ENCODE peak calls at places on chromosome 21, in six cellular contexts. N is A549; L is CD8-positive, alpha-beta memory T cell; T is neural progenitor cell; J is stomach; K is cardiac muscle cell. S is an unnamed sample. For H3K9me3, the result is how much of the 10 kb centered on the place peaks cover.

GRCh38 chr21:43917515-43918384 is 52.7 kb downstream of the AGPAT3 start:
- DNase-seq in K (no peak), N (no peak), L (no peak), T (no peak), J (peak), S (no peak)

GRCh38 chr21:35352066-35352770 is 303.1 kb upstream of the RUNX1 start:
- DNase-seq in N (no peak), J (no peak), K (peak), L (no peak), T (no peak), S (no peak)

GRCh38 chr21:16082038-16082816 is 352.4 kb downstream of the USP25 start:
- DNase-seq in N (peak), J (no peak), T (peak), K (peak), L (no peak), S (no peak)

GRCh38 chr21:10539956-10540355 is 18.6 kb downstream of the TPTE start:
- DNase-seq in L (no peak), N (no peak), K (no peak), J (no peak), T (no peak), S (no peak)

GRCh38 chr21:15706686-15707085 is 23.1 kb upstream of the USP25 start:
- DNase-seq in N (peak), T (no peak), J (peak), K (peak), L (no peak), S (peak)

GRCh38 chr21:31536138-31536537 is 123.4 kb upstream of the SOD1 start:
- DNase-seq in T (no peak), K (no peak), J (no peak), N (no peak), L (no peak), S (no peak)

GRCh38 chr21:26148071-26148470 is 22.5 kb downstream of the APP start:
- DNase-seq in J (no peak), T (peak), N (peak), K (peak), L (peak), S (no peak)

GRCh38 chr21:37974081-37974480 is 57.8 kb upstream of the KCNJ6 start:
- DNase-seq in T (no peak), J (no peak), N (peak), K (no peak), L (no peak), S (no peak)

GRCh38 chr21:35329940-35330670 is 281.0 kb upstream of the RUNX1 start:
- DNase-seq in K (no peak), J (no peak), T (no peak), N (no peak), L (no peak), S (no peak)

GRCh38 chr21:35401476-35401875 is 352.4 kb upstream of the RUNX1 start:
- DNase-seq in N (no peak), L (no peak), T (no peak), J (no peak), K (no peak), S (no peak)

GRCh38 chr21:38277501-38278111 is 20.8 kb downstream of the KCNJ15 start:
- DNase-seq in J (no peak), T (no peak), K (peak), N (peak), L (no peak), S (no peak)

GRCh38 chr21:15003463-15004135 is 61.2 kb downstream of the NRIP1 start:
- DNase-seq in K (no peak), N (no peak), T (peak), L (no peak), J (no peak), S (no peak)

GRCh38 chr21:7952648-7953047 is 2568.7 kb upstream of the TPTE start:
- DNase-seq in T (no peak), J (no peak), L (no peak), N (no peak), K (no peak), S (no peak)
- H3K9me3 ChIP-seq in T (half or more), J (under half), L (half or more), N (under half), K (half or more), S (half or more)

GRCh38 chr21:42631142-42631541 is 22.3 kb upstream of the PDE9A start:
- DNase-seq in L (peak), N (no peak), T (no peak), J (no peak), K (no peak), S (no peak)

GRCh38 chr21:42632336-42632751 is 21.1 kb upstream of the PDE9A start:
- DNase-seq in T (no peak), J (no peak), K (no peak), L (no peak), N (no peak), S (no peak)

GRCh38 chr21:42627527-42628289 is 25.7 kb upstream of the PDE9A start:
- DNase-seq in N (no peak), J (no peak), L (no peak), T (no peak), K (no peak), S (no peak)

GRCh38 chr21:42630626-42631025 is 22.8 kb upstream of the PDE9A start:
- DNase-seq in T (no peak), J (no peak), N (no peak), L (no peak), K (no peak), S (no peak)

GRCh38 chr21:42629856-42630410 is 23.5 kb upstream of the PDE9A start:
- DNase-seq in J (no peak), L (no peak), K (no peak), N (no peak), T (no peak), S (no peak)
- H3K9me3 ChIP-seq in J (under half), L (under half), K (under half), N (under half), T (under half), S (under half)

GRCh38 chr21:17467392-17467791 is 45.5 kb upstream of the CXADR start:
- DNase-seq in K (peak), N (peak), J (no peak), L (no peak), T (no peak), S (no peak)

GRCh38 chr21:17463441-17463840 is 49.4 kb upstream of the CXADR start:
- DNase-seq in T (peak), L (no peak), J (no peak), N (peak), K (peak), S (no peak)

GRCh38 chr21:17467829-17468228 is 45.0 kb upstream of the CXADR start:
- DNase-seq in T (no peak), K (no peak), N (no peak), J (no peak), L (no peak), S (no peak)

GRCh38 chr21:17468698-17469097 is 44.1 kb upstream of the CXADR start:
- DNase-seq in L (no peak), T (no peak), K (no peak), N (no peak), J (no peak), S (no peak)

DNA sequence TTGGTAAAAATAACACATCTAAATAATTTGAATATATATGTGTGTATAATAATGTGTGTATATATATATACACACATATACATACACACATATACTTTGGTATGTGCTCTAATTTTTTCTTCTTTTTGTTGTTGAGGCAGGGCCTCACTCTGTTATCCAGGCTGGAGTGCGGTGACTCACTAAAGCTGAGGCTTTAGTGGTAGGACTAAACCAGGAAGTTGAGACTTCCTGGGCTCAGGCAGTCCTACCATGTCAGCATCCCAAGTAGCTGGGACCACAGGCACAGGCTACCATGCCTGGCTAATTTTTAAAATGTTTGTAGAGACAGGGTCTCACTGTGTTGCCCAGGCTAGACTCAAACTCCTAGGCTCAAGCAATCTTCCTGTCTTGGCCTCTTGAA is 46.7 kb upstream of the CXADR start:
- DNase-seq in N (peak), J (peak), L (no peak), K (peak), T (no peak), S (no peak)
- H3K9me3 ChIP-seq in N (under half), J (under half), L (under half), K (under half), T (under half), S (under half)

GRCh38 chr21:28419110-28419509 is 573.6 kb downstream of the LTN1 start:
- DNase-seq in T (no peak), N (no peak), K (peak), J (no peak), L (no peak), S (no peak)

GRCh38 chr21:28421716-28422480 is 570.8 kb downstream of the LTN1 start:
- DNase-seq in J (no peak), N (no peak), K (peak), T (no peak), L (no peak), S (no peak)

GRCh38 chr21:28423521-28423920 is 569.2 kb downstream of the LTN1 start:
- DNase-seq in T (no peak), N (no peak), L (no peak), J (no peak), K (no peak), S (no peak)

GRCh38 chr21:28419811-28420210 is 572.9 kb downstream of the LTN1 start:
- DNase-seq in T (no peak), N (no peak), J (no peak), K (no peak), L (no peak), S (no peak)
- H3K9me3 ChIP-seq in T (under half), N (under half), J (under half), K (under half), L (under half), S (under half)

GRCh38 chr21:45186709-45187108 is 101.0 kb downstream of the POFUT2 start:
- DNase-seq in L (no peak), J (no peak), T (no peak), N (no peak), K (no peak), S (no peak)
- H3K9me3 ChIP-seq in L (under half), J (under half), T (under half), N (under half), K (under half), S (under half)

GRCh38 chr21:36695283-36695634 is 3.7 kb upstream of the SIM2 start:
- DNase-seq in J (no peak), K (no peak), T (peak), N (no peak), L (no peak), S (no peak)

GRCh38 chr21:36693144-36694040 is 5.5 kb upstream of the SIM2 start:
- DNase-seq in J (no peak), K (no peak), L (no peak), T (peak), N (no peak), S (no peak)

GRCh38 chr21:36695671-36696389 is 3.1 kb upstream of the SIM2 start:
- DNase-seq in N (no peak), L (no peak), J (no peak), T (peak), K (no peak), S (no peak)

GRCh38 chr21:36694041-36694515 is 4.8 kb upstream of the SIM2 start:
- DNase-seq in L (no peak), N (no peak), K (no peak), J (no peak), T (peak), S (no peak)

DNA sequence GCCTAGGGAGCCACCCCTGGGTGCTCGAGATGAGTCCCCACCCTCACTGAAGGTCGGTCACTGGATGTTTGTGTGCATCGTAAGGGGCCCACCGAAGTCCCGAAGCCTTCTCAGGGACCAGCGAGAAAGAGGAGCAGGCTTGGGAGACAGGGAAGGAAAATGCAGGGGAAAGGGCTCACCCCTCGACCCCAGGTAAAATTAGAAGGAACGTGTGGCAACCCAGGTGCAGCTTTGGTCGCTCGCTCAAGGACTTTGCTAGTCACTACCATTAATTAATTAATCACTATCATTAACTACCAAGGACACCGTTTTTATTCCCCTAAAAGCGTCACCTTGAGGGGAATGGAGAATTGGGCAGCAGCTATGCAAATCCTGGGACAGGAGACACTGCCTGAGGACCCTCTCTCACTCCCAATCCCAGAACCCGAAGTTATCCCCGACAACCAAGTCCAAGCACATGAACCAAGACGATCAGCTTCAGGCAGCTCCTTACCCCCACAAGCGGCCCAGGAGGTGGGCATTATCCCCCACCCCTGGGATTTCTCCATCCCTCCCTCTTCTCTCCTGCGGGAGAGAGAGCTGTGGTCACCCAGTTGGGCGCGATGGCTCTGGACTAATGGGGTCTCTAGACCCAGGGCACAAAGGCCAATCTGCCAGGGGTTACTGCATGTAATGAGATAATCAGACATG is 4.2 kb upstream of the SIM2 start:
- DNase-seq in J (no peak), K (no peak), N (no peak), L (no peak), T (peak), S (no peak)
- H3K9me3 ChIP-seq in J (under half), K (under half), N (under half), L (under half), T (under half), S (under half)

DNA sequence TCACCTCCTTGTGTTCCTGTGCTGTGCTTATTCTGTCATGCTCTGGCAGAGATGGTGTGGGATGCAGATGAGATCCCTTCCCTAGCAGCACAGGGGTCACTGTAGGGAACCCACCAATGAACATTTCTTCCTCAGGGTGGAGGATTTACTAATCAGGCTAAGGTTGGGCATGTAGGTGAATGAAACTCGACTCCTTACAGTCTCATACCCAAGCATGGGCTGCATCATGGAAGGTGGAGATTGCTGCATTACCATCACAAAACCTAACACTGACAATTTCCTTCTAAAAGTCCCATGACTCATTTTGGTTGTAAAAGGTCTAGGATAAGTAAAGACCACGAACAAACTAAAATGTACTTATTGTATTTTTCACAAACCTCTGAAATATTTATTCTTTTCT is 399.9 kb downstream of the DSCAM start:
- DNase-seq in N (no peak), J (no peak), L (no peak), T (no peak), K (no peak), S (no peak)
- H3K9me3 ChIP-seq in N (under half), J (under half), L (under half), T (under half), K (under half), S (under half)

GRCh38 chr21:20024727-20025126 is 973.5 kb upstream of the NCAM2 start:
- DNase-seq in J (no peak), L (no peak), N (no peak), T (no peak), K (no peak), S (no peak)

GRCh38 chr21:20020032-20020431 is 978.2 kb upstream of the NCAM2 start:
- DNase-seq in K (no peak), L (no peak), J (no peak), T (no peak), N (no peak), S (no peak)

GRCh38 chr21:20026517-20026916 is 971.7 kb upstream of the NCAM2 start:
- DNase-seq in T (no peak), N (no peak), K (no peak), J (no peak), L (no peak), S (no peak)

DNA sequence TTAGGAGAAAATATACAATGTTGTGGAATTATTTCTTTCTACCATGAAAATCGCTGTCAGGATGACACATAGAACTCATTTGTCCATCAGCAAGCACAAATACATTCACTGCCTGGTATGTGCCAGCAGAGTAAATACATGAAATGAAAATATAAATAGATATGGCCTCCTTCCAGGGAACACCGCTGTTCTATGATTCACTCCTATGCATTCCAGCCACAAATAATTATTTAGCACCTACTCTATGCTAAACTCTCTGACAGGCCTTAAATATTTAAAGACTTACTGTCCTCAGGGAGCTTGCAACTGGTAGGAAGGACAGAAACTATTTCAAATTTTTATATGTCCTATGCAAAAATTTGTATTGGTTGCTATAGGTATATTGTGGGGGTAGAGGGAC is 975.0 kb upstream of the NCAM2 start:
- DNase-seq in K (no peak), N (no peak), J (no peak), T (no peak), L (no peak), S (no peak)
- H3K9me3 ChIP-seq in K (under half), N (under half), J (under half), T (under half), L (under half), S (under half)

DNA sequence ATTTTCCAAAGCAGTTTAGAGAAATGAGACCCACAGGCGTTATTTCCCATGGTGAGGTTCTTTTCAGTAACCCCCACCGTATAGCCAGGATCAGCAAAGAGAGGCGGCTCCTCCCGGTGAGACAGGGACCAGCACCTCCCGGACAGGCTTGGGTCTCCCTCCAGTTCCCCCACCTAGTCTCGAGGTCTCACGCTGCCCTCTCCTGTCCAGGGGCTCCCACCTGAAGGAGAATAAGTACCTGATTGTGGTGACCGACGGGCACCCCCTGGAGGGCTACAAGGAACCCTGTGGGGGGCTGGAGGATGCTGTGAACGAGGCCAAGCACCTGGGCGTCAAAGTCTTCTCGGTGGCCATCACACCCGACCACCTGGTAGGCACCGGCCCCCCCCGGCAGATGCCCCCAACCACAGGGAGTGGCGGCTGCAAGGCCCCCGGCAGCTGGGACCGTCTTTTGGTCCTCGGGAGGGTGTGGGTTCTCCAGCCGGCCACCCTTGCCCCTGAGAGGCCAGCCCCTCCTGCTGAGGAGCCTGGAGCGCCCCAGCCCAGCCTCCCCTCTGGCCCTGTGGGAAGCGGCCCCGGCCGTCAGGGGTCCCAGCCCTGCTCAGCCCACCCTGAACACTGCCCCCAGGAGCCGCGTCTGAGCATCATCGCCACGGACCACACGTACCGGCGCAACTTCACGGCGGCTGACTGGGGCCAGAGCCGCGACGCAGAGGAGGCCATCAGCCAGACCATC is 4.9 kb downstream of the COL6A1 start:
- DNase-seq in J (no peak), L (no peak), N (no peak), T (no peak), K (no peak), S (no peak)
- H3K9me3 ChIP-seq in J (under half), L (under half), N (under half), T (under half), K (under half), S (under half)

S was measured in lung.